ENCODE peak calls at places on chromosomes 3 and 15, in five cellular contexts. Z is fibroblast of the aortic adventitia, S is HL-60, L is NB4, M is MCF 10A. I is an unnamed sample.

GRCh38 chr15:40558952-40559742 is 5.7 kb downstream of the CCDC32 start:
- DNase-seq in M (no peak), Z (no peak), S (no peak), L (no peak), I (no peak)

GRCh38 chr15:69996321-69996720 is 101.4 kb downstream of the TLE3 start:
- DNase-seq in L (no peak), S (no peak), Z (no peak), M (no peak), I (no peak)

GRCh38 chr3:67000006-67000405 is 1.9 kb downstream of the KBTBD8 start:
- DNase-seq in S (peak), L (peak), Z (peak), M (peak), I (no peak)

GRCh38 chr3:185263423-185263822 is 9.6 kb upstream of the EHHADH start:
- DNase-seq in M (no peak), S (no peak), L (no peak), Z (no peak), I (no peak)

GRCh38 chr3:122146466-122146865 is 37.0 kb upstream of the CASR start:
- DNase-seq in Z (no peak), L (no peak), M (no peak), S (no peak), I (no peak)

GRCh38 chr3:127629462-127630403 is 748 bp downstream of the PODXL2 start:
- DNase-seq in S (peak), L (peak), M (no peak), Z (no peak), I (no peak)

GRCh38 chr3:38579551-38580449 is 69.7 kb downstream of the SCN5A start:
- DNase-seq in M (no peak), S (no peak), L (no peak), Z (peak), I (peak)

GRCh38 chr15:41559489-41560177 is 621 bp downstream of the TYRO3 start:
- DNase-seq in L (peak), S (no peak), M (no peak), Z (no peak), I (no peak)

GRCh38 chr3:67647390-67647878 is 7.0 kb downstream of the SUCLG2 start:
- DNase-seq in M (peak), Z (peak), S (no peak), L (no peak), I (no peak)

GRCh38 chr3:137958635-137959034 is 51.3 kb upstream of the CLDN18 start:
- DNase-seq in S (no peak), M (no peak), Z (no peak), L (no peak), I (no peak)

GRCh38 chr3:10810376-10810775 is 5.7 kb upstream of the SLC6A11 start:
- DNase-seq in Z (no peak), L (no peak), M (no peak), S (no peak), I (no peak)

GRCh38 chr3:12752111-12752510 is 6.9 kb downstream of the TMEM40 start:
- DNase-seq in Z (no peak), M (no peak), L (no peak), S (no peak), I (no peak)

GRCh38 chr3:122014741-122015140 is 7.3 kb downstream of the ILDR1 start:
- DNase-seq in Z (no peak), M (no peak), S (no peak), L (no peak), I (no peak)

GRCh38 chr3:172356427-172356826 is 91.8 kb downstream of the GHSR start:
- DNase-seq in M (no peak), Z (no peak), S (no peak), L (no peak), I (no peak)

GRCh38 chr3:73068419-73068818 is 7.0 kb downstream of the EBLN2 start:
- DNase-seq in M (no peak), Z (no peak), S (no peak), L (no peak), I (no peak)

GRCh38 chr15:101037090-101037830 is 118.1 kb downstream of the LRRK1 start:
- DNase-seq in M (no peak), L (no peak), S (no peak), Z (no peak), I (no peak)

GRCh38 chr3:42501681-42502428 is 588 bp upstream of the VIPR1 start:
- DNase-seq in L (peak), M (peak), Z (peak), S (peak), I (peak)
- TF ChIP-seq CTCF in L (peak), M (peak), Z (peak), S (peak), I (peak)

GRCh38 chr15:75810874-75811498 is 32.3 kb upstream of the UBE2Q2 start:
- DNase-seq in M (no peak), Z (no peak), S (no peak), L (no peak), I (no peak)

GRCh38 chr15:75808563-75808962 is 34.7 kb upstream of the UBE2Q2 start:
- DNase-seq in Z (no peak), S (no peak), L (no peak), M (no peak), I (no peak)

GRCh38 chr15:75811616-75812015 is 31.6 kb upstream of the UBE2Q2 start:
- DNase-seq in S (no peak), Z (peak), M (no peak), L (no peak), I (no peak)

GRCh38 chr15:75814794-75815193 is 28.5 kb upstream of the UBE2Q2 start:
- DNase-seq in L (no peak), Z (no peak), S (no peak), M (no peak), I (no peak)

GRCh38 chr15:75809986-75810750 is 33.1 kb upstream of the UBE2Q2 start:
- DNase-seq in L (peak), S (peak), M (peak), Z (peak), I (no peak)
- TF ChIP-seq CTCF in L (peak), S (peak), M (peak), Z (peak), I (peak)

DNA sequence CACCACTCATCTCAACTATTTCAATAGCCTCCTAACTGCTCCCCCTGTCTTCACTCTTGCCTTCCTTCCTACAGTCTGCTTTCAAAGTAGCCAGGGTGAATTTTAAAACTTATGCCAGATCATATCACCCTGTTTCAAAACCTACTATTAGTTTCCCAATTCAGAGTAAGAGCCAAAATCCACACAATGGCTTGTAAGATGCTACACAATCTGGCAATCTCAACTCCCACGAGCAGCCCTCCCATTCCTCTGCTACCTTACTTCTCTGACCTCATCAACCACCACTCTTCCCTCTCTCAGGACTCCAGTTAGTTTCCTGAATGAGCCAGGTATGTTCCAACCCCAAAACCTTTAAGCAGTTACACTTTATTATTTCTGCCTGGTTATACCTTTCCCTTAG is 62.5 kb downstream of the VPS13C start:
- DNase-seq in L (no peak), M (peak), Z (peak), S (no peak), I (no peak)
- TF ChIP-seq CTCF in L (no peak), M (no peak), Z (peak), S (no peak), I (no peak)

GRCh38 chr15:91099616-91100560 is at the start of gene SV2B:
- DNase-seq in S (no peak), M (peak), Z (peak), L (peak), I (no peak)
- TF ChIP-seq CTCF in S (no peak), M (no peak), Z (peak), L (no peak), I (peak)

DNA sequence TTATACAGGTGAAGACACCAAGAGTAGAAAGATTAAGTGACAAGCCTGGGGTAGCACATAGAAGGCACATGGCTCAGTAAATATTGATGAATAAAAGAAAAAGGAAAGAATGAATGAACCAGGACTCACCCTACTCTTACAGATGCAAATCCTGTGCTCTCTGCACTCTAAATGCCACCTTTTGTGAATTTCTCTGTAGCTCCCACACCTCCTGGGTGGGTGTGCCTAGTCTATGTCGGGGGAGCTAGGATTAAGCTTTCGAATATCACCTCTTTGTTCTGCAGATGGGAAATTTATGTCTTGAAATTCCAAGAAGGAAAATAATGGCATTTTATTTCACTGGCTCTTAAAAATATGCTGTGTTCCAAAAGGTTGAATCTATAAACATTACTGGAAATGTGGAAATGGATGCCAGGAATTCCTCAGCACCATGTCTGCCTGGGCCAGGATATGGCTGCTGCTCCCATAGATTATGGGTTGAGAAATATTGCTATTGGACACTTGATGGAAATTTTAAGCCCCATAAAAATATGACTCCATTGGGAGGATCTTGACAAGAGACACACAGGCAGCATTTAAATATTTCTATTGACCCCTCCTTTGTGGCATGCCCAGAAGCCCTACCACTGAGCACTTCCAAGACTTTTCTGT is 43.3 kb downstream of the CCNB2 start:
- DNase-seq in L (no peak), S (no peak), M (no peak), Z (peak), I (no peak)
- TF ChIP-seq CTCF in L (no peak), S (no peak), M (no peak), Z (no peak), I (no peak)

GRCh38 chr3:195855471-195856409 is 44.0 kb upstream of the MUC4 start:
- DNase-seq in Z (no peak), L (no peak), M (peak), S (no peak), I (no peak)
- TF ChIP-seq CTCF in Z (no peak), L (no peak), M (no peak), S (no peak), I (no peak)

GRCh38 chr3:194126790-194127189 is 9.2 kb upstream of the HES1 start:
- DNase-seq in Z (no peak), M (no peak), L (no peak), S (no peak), I (no peak)
- TF ChIP-seq CTCF in Z (no peak), M (no peak), L (no peak), S (no peak), I (no peak)

DNA sequence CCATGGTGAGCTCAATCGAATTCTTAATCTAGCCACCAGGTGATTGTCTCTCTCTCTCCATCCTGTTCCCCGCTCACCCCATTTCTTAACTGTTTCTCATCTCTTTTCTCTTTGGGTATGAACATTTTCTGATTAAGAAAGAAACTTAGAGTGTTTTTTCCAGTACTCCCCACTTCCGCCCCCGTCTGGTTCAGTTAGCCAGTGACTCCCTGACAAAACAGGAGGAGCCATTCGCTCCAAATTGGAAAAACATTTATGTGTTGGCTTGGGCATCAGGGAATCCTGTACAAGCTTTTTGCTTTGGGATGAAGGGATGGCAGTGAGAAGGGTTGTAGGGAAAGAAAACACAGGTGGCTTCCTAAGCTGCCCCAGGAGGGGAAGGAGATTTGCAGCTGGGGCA is 47.0 kb downstream of the BOC start:
- DNase-seq in L (no peak), Z (peak), M (no peak), S (no peak), I (no peak)
- TF ChIP-seq CTCF in L (no peak), Z (peak), M (no peak), S (no peak), I (no peak)